ENCODE peak calls at places on chromosomes 5 and 9, in four cellular contexts. A is H1, G is GM12878, T is SK-N-SH. U is an unnamed sample.
A peak's percentile ranks its signal among the peaks of the same experiment; 100 is the strongest.

GRCh38 chr5:93006915-93007314 is 574.1 kb downstream of the NR2F1-AS1 start:
- DNase-seq in G (no peak), A (no peak), T (no peak), U (no peak)

GRCh38 chr9:16521868-16522381 is 348.5 kb downstream of the BNC2 start:
- DNase-seq in T (peak; percentile 19), A (no peak), G (no peak), U (no peak)

GRCh38 chr5:58849995-58850667 is 267.3 kb downstream of the RAB3C start:
- DNase-seq in T (peak; percentile 49), A (no peak), G (no peak), U (peak; percentile 87)

GRCh38 chr5:180803181-180804128 is 849 bp upstream of the MGAT1 start:
- DNase-seq in T (peak; percentile 41), G (peak; percentile 85), A (no peak), U (peak; percentile 48)

GRCh38 chr5:149937610-149938009 is 7.0 kb downstream of the PDE6A start:
- DNase-seq in A (no peak), T (no peak), G (no peak), U (no peak)

GRCh38 chr5:176319827-176320554 is 41.6 kb downstream of the KIAA1191 start:
- DNase-seq in T (no peak), A (no peak), G (no peak), U (peak; percentile 18)

GRCh38 chr5:154677921-154678320 is 77.3 kb upstream of the LARP1 start:
- DNase-seq in G (no peak), T (no peak), A (no peak), U (no peak)

GRCh38 chr5:95908799-95909198 is 52.9 kb downstream of the ELL2 start:
- DNase-seq in G (no peak), T (no peak), A (no peak), U (peak; percentile 93)

GRCh38 chr5:71828641-71829040 is 109.6 kb downstream of the CARTPT start:
- DNase-seq in T (no peak), G (no peak), A (no peak), U (no peak)

GRCh38 chr9:127698985-127699670 is 7.7 kb upstream of the CFAP157 start:
- DNase-seq in T (peak; percentile 98), G (peak; percentile 73), A (peak; percentile 85), U (no peak)

GRCh38 chr5:149423287-149424268 is 44.5 kb upstream of the IL17B start:
- DNase-seq in T (peak; percentile 58), A (no peak), G (no peak), U (peak; percentile 47)

GRCh38 chr9:126067031-126067734 is 259.4 kb upstream of the MVB12B start:
- DNase-seq in G (no peak), T (no peak), A (no peak), U (no peak)

GRCh38 chr9:2872307-2872940 is 28.5 kb upstream of the PUM3 start:
- DNase-seq in T (peak; percentile 27), A (no peak), G (no peak), U (peak; percentile 49)

GRCh38 chr9:113593682-113594281 is 130.3 kb downstream of the RGS3 start:
- DNase-seq in A (peak; percentile 94), G (no peak), T (peak; percentile 94), U (peak; percentile 85)

GRCh38 chr5:151063136-151063544 is 17.7 kb downstream of the TNIP1 start:
- DNase-seq in G (no peak), T (no peak), A (no peak), U (peak; percentile 12)

GRCh38 chr5:116370886-116371285 is 203.7 kb downstream of the SEMA6A start:
- DNase-seq in T (no peak), G (no peak), A (no peak), U (no peak)

GRCh38 chr9:72382405-72382804 is 17.4 kb upstream of the ZFAND5 start:
- DNase-seq in T (no peak), A (no peak), G (no peak), U (no peak)

GRCh38 chr5:68460147-68460760 is 244.7 kb downstream of the PIK3R1 start:
- DNase-seq in A (no peak), G (no peak), T (peak; percentile 37), U (peak; percentile 52)

GRCh38 chr9:17319822-17320221 is 185.0 kb downstream of the CNTLN start:
- DNase-seq in G (no peak), A (no peak), T (peak; percentile 30), U (no peak)

GRCh38 chr9:89815061-89815902 is 210.5 kb downstream of the GADD45G start:
- DNase-seq in A (no peak), T (no peak), G (no peak), U (no peak)

GRCh38 chr5:133006653-133007052 is 19.7 kb downstream of the ZCCHC10 start:
- DNase-seq in A (no peak), T (no peak), G (no peak), U (peak; percentile 81)

GRCh38 chr5:166505086-166505485 is 1786.4 kb upstream of the WWC1 start:
- DNase-seq in T (no peak), A (no peak), G (no peak), U (no peak)

GRCh38 chr5:67437905-67438845 is 241.6 kb upstream of the CD180 start:
- DNase-seq in G (no peak), T (no peak), A (no peak), U (no peak)

GRCh38 chr5:125463441-125464092 is 717.1 kb upstream of the ZNF608 start:
- DNase-seq in T (no peak), A (no peak), G (no peak), U (no peak)

GRCh38 chr9:26205316-26205715 is 527.1 kb upstream of the TUSC1 start:
- DNase-seq in A (no peak), T (no peak), G (no peak), U (no peak)

GRCh38 chr5:174773371-174773770 is 49.0 kb downstream of the MSX2 start:
- DNase-seq in T (no peak), G (no peak), A (no peak), U (no peak)

GRCh38 chr5:154320690-154321089 is 125.1 kb upstream of the SAP30L start:
- DNase-seq in A (no peak), G (no peak), T (no peak), U (no peak)

GRCh38 chr5:39624890-39625289 is 200.1 kb upstream of the DAB2 start:
- DNase-seq in T (no peak), A (no peak), G (no peak), U (peak; percentile 37)

GRCh38 chr9:133113928-133114351 is 7.1 kb downstream of the RALGDS start:
- DNase-seq in G (no peak), T (peak; percentile 83), A (no peak), U (no peak)

GRCh38 chr9:126501383-126502331 is 112.1 kb upstream of the LMX1B start:
- DNase-seq in G (no peak), A (no peak), T (no peak), U (no peak)

GRCh38 chr5:146334074-146334533 is 4.5 kb upstream of the POU4F3 start:
- DNase-seq in T (no peak), G (no peak), A (no peak), U (no peak)

GRCh38 chr5:305459-305858 is 16.1 kb upstream of the AHRR start:
- DNase-seq in G (no peak), T (no peak), A (no peak), U (no peak)

GRCh38 chr5:179697993-179698934 is 503 bp upstream of the CANX start:
- DNase-seq in T (peak; percentile 100), A (peak; percentile 96), G (peak; percentile 96), U (peak; percentile 98)

GRCh38 chr5:155625897-155626543 is 612.5 kb downstream of the KIF4B start:
- DNase-seq in A (no peak), G (no peak), T (no peak), U (no peak)

GRCh38 chr9:38318755-38319495 is 73.6 kb upstream of the ALDH1B1 start:
- DNase-seq in G (peak; percentile 90), T (peak; percentile 53), A (no peak), U (no peak)
- TF ChIP-seq TCF12 in G (peak; percentile 92), T (no peak), A (no peak), U (no peak)

GRCh38 chr9:7894231-7894630 is 94.7 kb upstream of the DMAC1 start:
- DNase-seq in G (no peak), A (no peak), T (no peak), U (no peak)
- TF ChIP-seq TCF12 in G (no peak), A (no peak), T (no peak), U (no peak)

DNA sequence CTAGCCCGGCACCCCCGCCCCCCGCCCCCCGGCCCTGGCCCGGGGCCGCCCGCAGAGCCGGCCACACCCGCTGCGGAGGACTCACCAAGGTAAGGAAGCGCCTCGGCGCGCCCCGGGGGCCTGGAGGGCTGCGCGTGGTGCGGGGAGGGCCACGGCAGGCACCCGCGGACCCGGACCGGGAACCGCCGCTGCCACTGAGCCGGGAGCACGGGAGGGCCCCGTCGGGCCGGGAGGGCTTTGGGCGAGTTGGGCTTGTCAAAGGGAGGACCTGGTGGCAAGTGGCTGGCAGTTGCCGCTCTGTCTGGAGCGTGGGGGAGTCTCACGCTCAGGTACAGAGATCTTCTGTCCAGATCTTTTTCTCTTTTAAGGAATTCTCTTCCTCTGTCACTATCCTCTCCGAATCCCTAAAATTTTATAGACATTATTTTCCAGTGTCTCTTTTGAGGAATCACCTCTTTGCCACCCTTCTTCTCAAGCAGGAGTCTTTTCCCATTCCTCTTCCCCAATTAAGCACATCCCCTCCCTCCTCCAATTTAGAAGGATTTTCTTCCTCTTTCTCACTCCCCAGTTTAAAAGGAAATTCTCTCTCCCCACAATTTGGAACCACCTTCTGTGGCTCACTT is 11.3 kb upstream of the LHX2 start:
- DNase-seq in A (no peak), T (no peak), G (no peak), U (no peak)
- TF ChIP-seq TCF12 in A (no peak), T (no peak), G (no peak), U (no peak)

GRCh38 chr9:95075700-95076099 is 241.8 kb downstream of the FANCC start:
- DNase-seq in G (no peak), A (no peak), T (no peak), U (no peak)
- TF ChIP-seq TCF12 in G (no peak), A (no peak), T (no peak), U (no peak)

DNA sequence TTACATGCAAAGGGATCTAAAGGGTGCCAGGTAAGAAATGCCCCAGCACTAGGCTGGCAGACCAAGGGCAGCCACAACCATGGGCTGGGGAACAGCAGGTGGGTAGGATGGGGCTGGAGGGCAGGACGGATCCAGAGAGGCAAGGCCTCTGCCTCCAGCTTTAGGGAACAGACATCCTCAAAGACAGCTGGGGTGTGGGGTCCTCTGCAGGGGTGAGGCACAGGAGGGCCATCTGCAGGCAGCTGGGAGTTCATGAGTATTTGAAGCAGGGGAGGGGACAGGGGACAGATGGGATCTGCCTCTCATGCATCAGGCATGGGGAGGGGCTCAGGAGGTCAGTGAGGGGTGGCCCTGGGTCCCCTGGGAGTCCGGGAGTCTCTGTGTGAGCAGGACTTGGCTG is 3.9 kb downstream of the SUSD3 start:
- DNase-seq in A (no peak), G (no peak), T (no peak), U (no peak)
- TF ChIP-seq TCF12 in A (no peak), G (peak; percentile 57), T (no peak), U (no peak)

GRCh38 chr9:115395511-115396021 is 277.6 kb upstream of the TNC start:
- DNase-seq in G (no peak), A (no peak), T (no peak), U (no peak)
- TF ChIP-seq TCF12 in G (no peak), A (no peak), T (no peak), U (no peak)

GRCh38 chr9:86687788-86688187 is 259.5 kb downstream of the GAS1 start:
- DNase-seq in A (no peak), T (no peak), G (no peak), U (no peak)
- TF ChIP-seq TCF12 in A (no peak), T (no peak), G (no peak), U (no peak)

GRCh38 chr9:35906923-35907699 is 1.1 kb downstream of the HRCT1 start:
- DNase-seq in T (no peak), A (no peak), G (no peak), U (no peak)
- TF ChIP-seq TCF12 in T (no peak), A (no peak), G (no peak), U (no peak)

U was measured in HepG2.